ENCODE peak calls at places on chromosomes 7 and 10, in seven cellular contexts. One of them, this sample, is unnamed.

GRCh38 chr7:43302211-43302711 is 189.8 kb downstream of the HECW1 start:
- DNase-seq in nucleus accumbens: no peak
- DNase-seq in GM04504: no peak
- DNase-seq in AG08396: peak
- DNase-seq in fibroblast of the aortic adventitia: no peak
- DNase-seq in activated CD4-positive, alpha-beta T cell treated with anti-CD3 and anti-CD28 coated beads, Interleukin-2, amount 10 ng/mL, durations not matched to agents 24 days and 14 days: no peak
- DNase-seq in NCI-H187: no peak
- DNase-seq in this sample: no peak

GRCh38 chr7:37247881-37248280 is 200.8 kb downstream of the ELMO1 start:
- DNase-seq in nucleus accumbens: no peak
- DNase-seq in GM04504: no peak
- DNase-seq in AG08396: no peak
- DNase-seq in fibroblast of the aortic adventitia: peak
- DNase-seq in activated CD4-positive, alpha-beta T cell treated with anti-CD3 and anti-CD28 coated beads, Interleukin-2, amount 10 ng/mL, durations not matched to agents 24 days and 14 days: no peak
- DNase-seq in NCI-H187: no peak
- DNase-seq in this sample: no peak

GRCh38 chr10:62046522-62047239 is 145.2 kb downstream of the ARID5B start:
- DNase-seq in nucleus accumbens: no peak
- DNase-seq in GM04504: no peak
- DNase-seq in AG08396: no peak
- DNase-seq in fibroblast of the aortic adventitia: peak
- DNase-seq in activated CD4-positive, alpha-beta T cell treated with anti-CD3 and anti-CD28 coated beads, Interleukin-2, amount 10 ng/mL, durations not matched to agents 24 days and 14 days: peak
- DNase-seq in NCI-H187: no peak
- DNase-seq in this sample: no peak

GRCh38 chr7:66114743-66115727 is at the start of gene CRCP:
- DNase-seq in nucleus accumbens: peak
- DNase-seq in GM04504: peak
- DNase-seq in AG08396: peak
- DNase-seq in fibroblast of the aortic adventitia: peak
- DNase-seq in activated CD4-positive, alpha-beta T cell treated with anti-CD3 and anti-CD28 coated beads, Interleukin-2, amount 10 ng/mL, durations not matched to agents 24 days and 14 days: peak
- DNase-seq in NCI-H187: peak
- DNase-seq in this sample: no peak

GRCh38 chr10:35390843-35391152 is 54.5 kb downstream of the CCNY start:
- DNase-seq in nucleus accumbens: no peak
- DNase-seq in GM04504: no peak
- DNase-seq in AG08396: no peak
- DNase-seq in fibroblast of the aortic adventitia: no peak
- DNase-seq in activated CD4-positive, alpha-beta T cell treated with anti-CD3 and anti-CD28 coated beads, Interleukin-2, amount 10 ng/mL, durations not matched to agents 24 days and 14 days: no peak
- DNase-seq in NCI-H187: no peak
- DNase-seq in this sample: no peak

GRCh38 chr7:131604841-131605279 is 48.4 kb upstream of the PODXL start:
- DNase-seq in nucleus accumbens: no peak
- DNase-seq in GM04504: peak
- DNase-seq in AG08396: no peak
- DNase-seq in fibroblast of the aortic adventitia: peak
- DNase-seq in activated CD4-positive, alpha-beta T cell treated with anti-CD3 and anti-CD28 coated beads, Interleukin-2, amount 10 ng/mL, durations not matched to agents 24 days and 14 days: no peak
- DNase-seq in NCI-H187: no peak
- DNase-seq in this sample: peak

GRCh38 chr10:22491931-22492615 is 146.8 kb downstream of the SPAG6 start:
- DNase-seq in nucleus accumbens: no peak
- DNase-seq in GM04504: no peak
- DNase-seq in AG08396: no peak
- DNase-seq in fibroblast of the aortic adventitia: no peak
- DNase-seq in activated CD4-positive, alpha-beta T cell treated with anti-CD3 and anti-CD28 coated beads, Interleukin-2, amount 10 ng/mL, durations not matched to agents 24 days and 14 days: peak
- DNase-seq in NCI-H187: no peak
- DNase-seq in this sample: no peak

GRCh38 chr10:44384601-44385422 is at the start of gene CXCL12:
- DNase-seq in nucleus accumbens: no peak
- DNase-seq in GM04504: peak
- DNase-seq in AG08396: peak
- DNase-seq in fibroblast of the aortic adventitia: peak
- DNase-seq in activated CD4-positive, alpha-beta T cell treated with anti-CD3 and anti-CD28 coated beads, Interleukin-2, amount 10 ng/mL, durations not matched to agents 24 days and 14 days: no peak
- DNase-seq in NCI-H187: no peak
- DNase-seq in this sample: no peak

GRCh38 chr10:31103096-31103495 is 71.4 kb upstream of the ZNF438 start:
- DNase-seq in nucleus accumbens: no peak
- DNase-seq in GM04504: no peak
- DNase-seq in AG08396: no peak
- DNase-seq in fibroblast of the aortic adventitia: no peak
- DNase-seq in activated CD4-positive, alpha-beta T cell treated with anti-CD3 and anti-CD28 coated beads, Interleukin-2, amount 10 ng/mL, durations not matched to agents 24 days and 14 days: no peak
- DNase-seq in NCI-H187: no peak
- DNase-seq in this sample: no peak

GRCh38 chr10:75468612-75469011 is 37.2 kb downstream of the LRMDA start:
- DNase-seq in nucleus accumbens: no peak
- DNase-seq in GM04504: no peak
- DNase-seq in AG08396: no peak
- DNase-seq in fibroblast of the aortic adventitia: no peak
- DNase-seq in activated CD4-positive, alpha-beta T cell treated with anti-CD3 and anti-CD28 coated beads, Interleukin-2, amount 10 ng/mL, durations not matched to agents 24 days and 14 days: no peak
- DNase-seq in NCI-H187: no peak
- DNase-seq in this sample: no peak

GRCh38 chr10:76049581-76050290 is 618.3 kb downstream of the LRMDA start:
- DNase-seq in nucleus accumbens: no peak
- DNase-seq in GM04504: no peak
- DNase-seq in AG08396: no peak
- DNase-seq in fibroblast of the aortic adventitia: no peak
- DNase-seq in activated CD4-positive, alpha-beta T cell treated with anti-CD3 and anti-CD28 coated beads, Interleukin-2, amount 10 ng/mL, durations not matched to agents 24 days and 14 days: no peak
- DNase-seq in NCI-H187: no peak
- DNase-seq in this sample: no peak

GRCh38 chr10:124092270-124093075 is 925 bp downstream of the CHST15 start:
- DNase-seq in nucleus accumbens: no peak
- DNase-seq in GM04504: no peak
- DNase-seq in AG08396: peak
- DNase-seq in fibroblast of the aortic adventitia: no peak
- DNase-seq in activated CD4-positive, alpha-beta T cell treated with anti-CD3 and anti-CD28 coated beads, Interleukin-2, amount 10 ng/mL, durations not matched to agents 24 days and 14 days: peak
- DNase-seq in NCI-H187: no peak
- DNase-seq in this sample: no peak

GRCh38 chr10:46553238-46554049 is 3.0 kb downstream of the GPRIN2 start:
- DNase-seq in nucleus accumbens: no peak
- DNase-seq in GM04504: no peak
- DNase-seq in AG08396: no peak
- DNase-seq in fibroblast of the aortic adventitia: no peak
- DNase-seq in activated CD4-positive, alpha-beta T cell treated with anti-CD3 and anti-CD28 coated beads, Interleukin-2, amount 10 ng/mL, durations not matched to agents 24 days and 14 days: no peak
- DNase-seq in NCI-H187: no peak
- DNase-seq in this sample: no peak

GRCh38 chr7:111756687-111757178 is 194.4 kb upstream of the IMMP2L start:
- DNase-seq in nucleus accumbens: peak
- DNase-seq in GM04504: no peak
- DNase-seq in AG08396: peak
- DNase-seq in fibroblast of the aortic adventitia: peak
- DNase-seq in activated CD4-positive, alpha-beta T cell treated with anti-CD3 and anti-CD28 coated beads, Interleukin-2, amount 10 ng/mL, durations not matched to agents 24 days and 14 days: no peak
- DNase-seq in NCI-H187: no peak
- DNase-seq in this sample: no peak

GRCh38 chr10:63812491-63812890 is 291.3 kb downstream of the REEP3 start:
- DNase-seq in nucleus accumbens: no peak
- DNase-seq in GM04504: no peak
- DNase-seq in AG08396: no peak
- DNase-seq in fibroblast of the aortic adventitia: peak
- DNase-seq in activated CD4-positive, alpha-beta T cell treated with anti-CD3 and anti-CD28 coated beads, Interleukin-2, amount 10 ng/mL, durations not matched to agents 24 days and 14 days: no peak
- DNase-seq in NCI-H187: no peak
- DNase-seq in this sample: no peak

GRCh38 chr10:132866601-132867381 is 75.6 kb downstream of the CFAP46 start:
- DNase-seq in nucleus accumbens: no peak
- DNase-seq in GM04504: no peak
- DNase-seq in AG08396: no peak
- DNase-seq in fibroblast of the aortic adventitia: no peak
- DNase-seq in activated CD4-positive, alpha-beta T cell treated with anti-CD3 and anti-CD28 coated beads, Interleukin-2, amount 10 ng/mL, durations not matched to agents 24 days and 14 days: no peak
- DNase-seq in NCI-H187: no peak
- DNase-seq in this sample: no peak

GRCh38 chr7:38107486-38107893 is 70.6 kb upstream of the STARD3NL start:
- DNase-seq in nucleus accumbens: peak
- DNase-seq in GM04504: peak
- DNase-seq in AG08396: peak
- DNase-seq in fibroblast of the aortic adventitia: peak
- DNase-seq in activated CD4-positive, alpha-beta T cell treated with anti-CD3 and anti-CD28 coated beads, Interleukin-2, amount 10 ng/mL, durations not matched to agents 24 days and 14 days: peak
- DNase-seq in NCI-H187: peak
- DNase-seq in this sample: no peak

GRCh38 chr7:6462094-6462493 is 14.3 kb upstream of the DAGLB start:
- DNase-seq in nucleus accumbens: no peak
- DNase-seq in GM04504: peak
- DNase-seq in AG08396: no peak
- DNase-seq in fibroblast of the aortic adventitia: no peak
- DNase-seq in activated CD4-positive, alpha-beta T cell treated with anti-CD3 and anti-CD28 coated beads, Interleukin-2, amount 10 ng/mL, durations not matched to agents 24 days and 14 days: no peak
- DNase-seq in NCI-H187: no peak
- DNase-seq in this sample: no peak

GRCh38 chr7:27889800-27890199 is 149.8 kb downstream of the TAX1BP1 start:
- DNase-seq in nucleus accumbens: no peak
- DNase-seq in GM04504: no peak
- DNase-seq in AG08396: no peak
- DNase-seq in fibroblast of the aortic adventitia: no peak
- DNase-seq in activated CD4-positive, alpha-beta T cell treated with anti-CD3 and anti-CD28 coated beads, Interleukin-2, amount 10 ng/mL, durations not matched to agents 24 days and 14 days: no peak
- DNase-seq in NCI-H187: no peak
- DNase-seq in this sample: no peak